ENCODE peak calls at places on chromosomes 12 and 14, in nine cellular contexts. H is effector memory CD4-positive, alpha-beta T cell; S is body of pancreas; R is astrocyte; C is CD4-positive, alpha-beta T cell; V is WERI-Rb-1; J is fibroblast of lung; M is PC-3; Q is lower lobe of right lung. N is an unnamed sample.
A peak's percentile ranks its signal among the peaks of the same experiment; 100 is the strongest.

GRCh38 chr12:52413202-52413601 is 7.1 kb upstream of the KRT82 start:
- DNase-seq in H (no peak), C (no peak), M (peak; percentile 28), S (no peak), Q (no peak), R (no peak), V (no peak), J (no peak), N (no peak)

GRCh38 chr12:93571854-93572711 is at the start of gene SOCS2:
- DNase-seq in Q (peak; percentile 55), H (no peak), S (peak; percentile 59), C (no peak), V (peak; percentile 56), J (peak; percentile 39), R (peak; percentile 3), M (peak; percentile 20), N (peak; percentile 68)

GRCh38 chr12:31323466-31324115 is 2.4 kb downstream of the SINHCAF start:
- DNase-seq in R (no peak), Q (peak; percentile 73), H (peak; percentile 41), J (no peak), M (no peak), S (no peak), C (peak; percentile 28), V (peak; percentile 22), N (peak; percentile 55)

GRCh38 chr14:102695172-102695569 is 82.1 kb upstream of the TRAF3 start:
- DNase-seq in S (no peak), V (no peak), Q (no peak), C (no peak), M (no peak), H (no peak), R (no peak), J (no peak), N (no peak)

GRCh38 chr12:19847294-19848059 is 408.2 kb downstream of the AEBP2 start:
- DNase-seq in S (no peak), M (no peak), J (peak; percentile 93), R (peak; percentile 93), H (no peak), C (no peak), V (no peak), Q (no peak), N (no peak)

GRCh38 chr14:91284146-91284790 is 39.8 kb upstream of the GPR68 start:
- DNase-seq in R (peak; percentile 77), H (no peak), C (no peak), S (no peak), V (no peak), J (peak; percentile 84), M (peak; percentile 78), Q (peak; percentile 47), N (no peak)

GRCh38 chr12:14955876-14956811 is 5.3 kb downstream of the ARHGDIB start:
- DNase-seq in J (no peak), Q (no peak), M (no peak), S (no peak), R (no peak), V (peak; percentile 14), H (no peak), C (no peak), N (no peak)

GRCh38 chr12:108099085-108099484 is 30.0 kb upstream of the WSCD2 start:
- DNase-seq in R (no peak), Q (no peak), M (peak; percentile 19), H (no peak), V (no peak), C (no peak), J (no peak), S (no peak), N (no peak)

GRCh38 chr14:45658226-45658916 is 405.4 kb upstream of the MIS18BP1 start:
- DNase-seq in S (no peak), J (no peak), M (no peak), R (no peak), H (no peak), C (no peak), V (no peak), Q (no peak), N (no peak)

GRCh38 chr12:3882896-3883564 is 9.8 kb upstream of the PARP11 start:
- DNase-seq in R (no peak), Q (no peak), V (no peak), J (peak; percentile 7), M (peak; percentile 9), S (no peak), H (no peak), C (no peak), N (peak; percentile 21)

GRCh38 chr14:51304428-51304827 is 64.4 kb downstream of the TMX1 start:
- DNase-seq in V (no peak), M (no peak), J (peak; percentile 90), S (no peak), Q (no peak), H (no peak), C (no peak), R (peak; percentile 86), N (no peak)

GRCh38 chr12:53046655-53047220 is 3.1 kb upstream of the TNS2 start:
- DNase-seq in R (peak; percentile 87), M (no peak), J (peak; percentile 92), Q (peak; percentile 90), S (peak; percentile 89), V (peak; percentile 79), H (peak; percentile 51), C (peak; percentile 45), N (peak; percentile 46)

GRCh38 chr14:100902295-100902694 is 1.2 kb downstream of the RTL1 start:
- DNase-seq in R (no peak), S (no peak), H (no peak), J (no peak), C (no peak), V (no peak), Q (no peak), M (peak; percentile 37), N (peak; percentile 43)

GRCh38 chr12:81386101-81386500 is 308.2 kb downstream of the ACSS3 start:
- DNase-seq in J (no peak), C (no peak), M (no peak), Q (no peak), H (no peak), V (no peak), R (no peak), S (no peak), N (no peak)

GRCh38 chr12:8026282-8026637 is 6.3 kb upstream of the FOXJ2 start:
- DNase-seq in H (no peak), C (peak; percentile 38), R (no peak), S (no peak), V (no peak), M (no peak), Q (no peak), J (no peak), N (peak; percentile 72)

GRCh38 chr12:14284189-14284722 is 81.2 kb upstream of the ATF7IP start:
- DNase-seq in Q (no peak), H (no peak), V (no peak), M (no peak), S (no peak), R (no peak), J (no peak), C (no peak), N (no peak)

GRCh38 chr12:132593071-132593470 is 17.3 kb downstream of the LRCOL1 start:
- DNase-seq in M (no peak), S (no peak), J (no peak), H (no peak), C (no peak), V (no peak), Q (no peak), R (no peak), N (no peak)

GRCh38 chr14:86543531-86543930 is 1013.6 kb downstream of the FLRT2 start:
- DNase-seq in V (no peak), C (no peak), Q (no peak), S (no peak), H (no peak), R (no peak), M (no peak), J (no peak), N (no peak)

GRCh38 chr14:54625158-54625557 is 58.2 kb downstream of the SAMD4A start:
- DNase-seq in V (no peak), C (no peak), J (peak; percentile 88), R (peak; percentile 89), S (no peak), H (no peak), Q (no peak), M (no peak), N (no peak)

GRCh38 chr14:23121401-23121800 is 2.3 kb upstream of the CEBPE start:
- DNase-seq in S (peak; percentile 57), Q (no peak), R (peak; percentile 81), C (no peak), V (no peak), J (peak; percentile 82), M (peak; percentile 49), H (no peak), N (no peak)

GRCh38 chr12:57240069-57240921 is 10.7 kb downstream of the STAC3 start:
- DNase-seq in J (peak; percentile 40), V (peak; percentile 69), C (peak; percentile 58), Q (peak; percentile 69), H (peak; percentile 56), R (no peak), S (peak; percentile 53), M (peak; percentile 55), N (peak; percentile 75)
- H3K27me3 ChIP-seq in J (peaks cover 16% of the 10 kb centered on the region), V (peaks cover 14% of the 10 kb centered on the region), C (peaks cover 66% of the 10 kb centered on the region), Q (peaks cover 86% of the 10 kb centered on the region), H (peaks cover 44% of the 10 kb centered on the region), R (peaks cover 32% of the 10 kb centered on the region), S (peaks cover 22% of the 10 kb centered on the region), M (peaks cover 16% of the 10 kb centered on the region), N (no peaks in the 10 kb centered on the region)

DNA sequence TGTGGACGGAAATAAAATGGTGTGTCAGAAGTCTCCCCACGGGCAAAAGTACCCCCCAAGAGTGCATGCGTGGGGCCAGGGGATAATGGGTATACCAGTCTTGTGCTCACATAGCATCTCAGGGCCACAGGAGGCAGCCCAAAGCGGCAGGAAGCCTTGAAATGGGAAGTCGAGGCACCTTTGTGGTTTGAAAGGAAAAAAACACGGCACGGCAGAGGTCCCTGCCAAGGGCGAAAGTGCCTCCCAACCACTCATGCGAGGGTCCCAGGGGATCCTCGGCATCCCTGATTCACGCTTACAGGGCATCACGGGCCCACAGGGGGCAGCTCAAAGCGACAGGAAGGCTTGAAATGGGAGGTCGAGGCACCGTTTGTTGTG is 583.2 kb downstream of the ALG10 start:
- DNase-seq in V (no peak), C (no peak), J (no peak), Q (peak; percentile 20), R (no peak), S (no peak), M (no peak), H (no peak), N (no peak)
- H3K9me3 ChIP-seq in V (no peaks in the 10 kb centered on the region), C (peaks cover 62% of the 10 kb centered on the region), J (no peaks in the 10 kb centered on the region), Q (peaks cover 46% of the 10 kb centered on the region), R (peaks cover 29% of the 10 kb centered on the region), S (peaks cover 4% of the 10 kb centered on the region), M (no peaks in the 10 kb centered on the region), H (peaks cover 6% of the 10 kb centered on the region), N (no peaks in the 10 kb centered on the region)

GRCh38 chr14:74246561-74246960 is 7.3 kb downstream of the VSX2 start:
- DNase-seq in H (no peak), M (no peak), C (no peak), J (no peak), S (no peak), V (peak; percentile 68), R (no peak), Q (no peak), N (no peak)
- H3K27me3 ChIP-seq in H (peaks cover 34% of the 10 kb centered on the region), M (peaks cover 28% of the 10 kb centered on the region), C (peaks cover 71% of the 10 kb centered on the region), J (peaks cover 36% of the 10 kb centered on the region), S (peaks cover 5% of the 10 kb centered on the region), V (peaks cover 8% of the 10 kb centered on the region), R (peaks cover 60% of the 10 kb centered on the region), Q (peaks cover 57% of the 10 kb centered on the region), N (peaks cover 28% of the 10 kb centered on the region)

DNA sequence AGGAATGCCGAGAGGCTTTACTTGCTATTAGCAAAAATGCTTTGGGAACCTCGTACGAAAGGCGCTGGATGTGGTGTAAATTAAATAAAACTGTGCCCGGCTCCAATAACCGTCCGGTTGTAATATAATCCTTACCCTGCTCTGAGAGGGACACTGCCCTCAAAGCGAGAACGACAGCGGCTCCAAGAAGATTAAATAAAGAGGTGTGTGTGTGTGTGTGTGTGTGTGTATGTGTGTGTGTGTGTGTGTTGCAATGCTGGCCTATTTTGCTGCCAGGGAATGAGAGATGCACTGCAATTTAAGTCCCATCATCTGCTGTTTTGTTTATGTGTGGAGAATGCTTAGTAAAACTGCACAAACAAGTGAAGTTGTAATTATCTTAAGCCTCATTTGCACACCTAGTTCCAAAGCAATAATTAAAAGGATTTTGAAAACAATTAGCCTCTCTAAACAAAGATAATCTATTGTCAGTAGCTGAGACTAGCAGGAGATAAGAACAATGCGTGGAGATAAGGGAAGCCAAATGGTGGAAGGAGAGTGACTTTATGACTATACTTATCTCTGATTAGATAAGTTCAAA is 1.2 kb upstream of the SIX1 start:
- DNase-seq in C (no peak), R (no peak), H (no peak), Q (no peak), V (peak; percentile 47), S (no peak), J (no peak), M (peak; percentile 53), N (peak; percentile 43)
- H3K9me3 ChIP-seq in C (no peaks in the 10 kb centered on the region), R (no peaks in the 10 kb centered on the region), H (no peaks in the 10 kb centered on the region), Q (no peaks in the 10 kb centered on the region), V (no peaks in the 10 kb centered on the region), S (no peaks in the 10 kb centered on the region), J (no peaks in the 10 kb centered on the region), M (no peaks in the 10 kb centered on the region), N (no peaks in the 10 kb centered on the region)

N was measured in HAP-1.